ENCODE peak calls at places on chromosomes 13 and 19, in five cellular contexts. W, R, G, L and S are unnamed samples.

GRCh38 chr19:11738746-11739620 is at the start of gene ZNF823:
- DNase-seq in W (peak; percentile 100), R (peak; percentile 100), G (peak; percentile 98), L (peak; percentile 99), S (peak; percentile 97)

GRCh38 chr13:74423434-74423833 is 289.2 kb upstream of the KLF12 start:
- DNase-seq in W (no peak), R (no peak), G (no peak), L (no peak), S (no peak)

GRCh38 chr13:25958983-25959382 is 92.8 kb downstream of the SHISA2 start:
- DNase-seq in W (no peak), R (no peak), G (no peak), L (no peak), S (no peak)

GRCh38 chr13:30143671-30144400 is 163.5 kb downstream of the KATNAL1 start:
- DNase-seq in W (no peak), R (no peak), G (no peak), L (no peak), S (no peak)

GRCh38 chr19:3249408-3249807 is 24.9 kb downstream of the CELF5 start:
- DNase-seq in W (no peak), R (no peak), G (no peak), L (no peak), S (no peak)

GRCh38 chr19:31448221-31448657 is 99.0 kb upstream of the TSHZ3 start:
- DNase-seq in W (no peak), R (no peak), G (no peak), L (no peak), S (peak; percentile 53)

GRCh38 chr13:29562762-29563161 is 32.7 kb downstream of the SLC7A1 start:
- DNase-seq in W (no peak), R (no peak), G (no peak), L (no peak), S (no peak)

GRCh38 chr13:39895254-39895653 is 239.8 kb downstream of the COG6 start:
- DNase-seq in W (no peak), R (no peak), G (no peak), L (no peak), S (no peak)

GRCh38 chr19:29841559-29842367 is 30.0 kb downstream of the CCNE1 start:
- DNase-seq in W (no peak), R (no peak), G (no peak), L (no peak), S (no peak)

GRCh38 chr19:11091343-11092153 is 2.3 kb downstream of the LDLR start:
- DNase-seq in W (peak; percentile 78), R (no peak), G (peak; percentile 57), L (peak; percentile 28), S (peak; percentile 53)

GRCh38 chr13:93079294-93079693 is 147.3 kb upstream of the GPC6 start:
- DNase-seq in W (no peak), R (no peak), G (no peak), L (no peak), S (no peak)

GRCh38 chr13:32639502-32640105 is 53.4 kb downstream of the PDS5B start:
- DNase-seq in W (peak; percentile 72), R (no peak), G (peak; percentile 10), L (peak; percentile 38), S (no peak)

GRCh38 chr19:35483089-35483488 is 7.2 kb downstream of the KRTDAP start:
- DNase-seq in W (no peak), R (no peak), G (no peak), L (no peak), S (no peak)

GRCh38 chr13:27104606-27105005 is 67.0 kb downstream of the USP12 start:
- DNase-seq in W (no peak), R (no peak), G (no peak), L (no peak), S (no peak)

GRCh38 chr19:1266818-1267440 is 2.2 kb upstream of the CIRBP start:
- DNase-seq in W (peak; percentile 88), R (peak; percentile 84), G (no peak), L (peak; percentile 82), S (peak; percentile 86)

GRCh38 chr19:29881386-29881785 is 60.7 kb upstream of the URI1 start:
- DNase-seq in W (no peak), R (no peak), G (no peak), L (no peak), S (no peak)

GRCh38 chr19:3115411-3115810 is 20.4 kb upstream of the GNA15 start:
- DNase-seq in W (no peak), R (no peak), G (no peak), L (no peak), S (no peak)

GRCh38 chr13:48571121-48571901 is 38.4 kb upstream of the RCBTB2 start:
- DNase-seq in W (no peak), R (no peak), G (no peak), L (no peak), S (no peak)

GRCh38 chr13:66128201-66128600 is 1101.9 kb downstream of the PCDH9 start:
- DNase-seq in W (no peak), R (no peak), G (no peak), L (no peak), S (no peak)

GRCh38 chr13:42041684-42042035 is 6.8 kb upstream of the DGKH start:
- DNase-seq in W (peak; percentile 83), R (peak; percentile 59), G (peak; percentile 2), L (peak; percentile 61), S (peak; percentile 67)

GRCh38 chr19:14416743-14417214 is 2.4 kb downstream of the DDX39A start:
- DNase-seq in W (no peak), R (no peak), G (no peak), L (no peak), S (no peak)

GRCh38 chr13:95536629-95537241 is 15.8 kb upstream of the CLDN10 start:
- DNase-seq in W (no peak), R (no peak), G (no peak), L (no peak), S (no peak)

GRCh38 chr13:90968510-90968909 is 379.0 kb upstream of the MIR17HG start:
- DNase-seq in W (no peak), R (no peak), G (no peak), L (no peak), S (no peak)

GRCh38 chr13:74103196-74103595 is 31.0 kb downstream of the KLF12 start:
- DNase-seq in W (no peak), R (no peak), G (no peak), L (no peak), S (no peak)

GRCh38 chr19:50461066-50461875 is 15.0 kb upstream of the EMC10 start:
- DNase-seq in W (no peak), R (peak; percentile 59), G (no peak), L (peak; percentile 23), S (no peak)

GRCh38 chr19:42468273-42468796 is 25.6 kb upstream of the CXCL17 start:
- DNase-seq in W (no peak), R (no peak), G (no peak), L (no peak), S (no peak)

GRCh38 chr19:16001481-16002312 is 52.9 kb downstream of the OR10H4 start:
- DNase-seq in W (no peak), R (no peak), G (no peak), L (no peak), S (no peak)

GRCh38 chr13:63050287-63050686 is 1634.6 kb upstream of the PCDH20 start:
- DNase-seq in W (no peak), R (no peak), G (no peak), L (no peak), S (no peak)

GRCh38 chr19:51693246-51693645 is at the start of gene SPACA6:
- DNase-seq in W (no peak), R (peak; percentile 35), G (no peak), L (no peak), S (no peak)

GRCh38 chr19:9586764-9587163 is 2.5 kb upstream of the ZNF121 start:
- DNase-seq in W (no peak), R (peak; percentile 69), G (peak; percentile 2), L (peak; percentile 52), S (peak; percentile 57)

GRCh38 chr19:55581145-55581827 is 638 bp upstream of the ZNF579 start:
- DNase-seq in W (no peak), R (no peak), G (no peak), L (no peak), S (no peak)

GRCh38 chr13:32951580-32951979 is 64.6 kb upstream of the KL start:
- DNase-seq in W (no peak), R (no peak), G (no peak), L (no peak), S (no peak)

GRCh38 chr19:54533476-54533875 is 30.8 kb downstream of the LAIR2 start:
- DNase-seq in W (no peak), R (no peak), G (no peak), L (no peak), S (no peak)

GRCh38 chr13:98141938-98142426 is 912 bp upstream of the FARP1 start:
- DNase-seq in W (peak; percentile 66), R (peak; percentile 54), G (no peak), L (no peak), S (peak; percentile 58)
- H3K27me3 ChIP-seq in W (no peaks in the 10 kb centered on the region), R (no peaks in the 10 kb centered on the region), G (no peaks in the 10 kb centered on the region), L (no peaks in the 10 kb centered on the region), S (no peaks in the 10 kb centered on the region)

GRCh38 chr19:19027228-19027627 is 6.1 kb downstream of the SUGP2 start:
- DNase-seq in W (no peak), R (no peak), G (no peak), L (no peak), S (no peak)

GRCh38 chr19:19028526-19028925 is 4.8 kb downstream of the SUGP2 start:
- DNase-seq in W (no peak), R (no peak), G (no peak), L (no peak), S (no peak)

GRCh38 chr19:19021115-19021514 is 12.2 kb downstream of the SUGP2 start:
- DNase-seq in W (no peak), R (no peak), G (no peak), L (no peak), S (no peak)

GRCh38 chr19:19022380-19022961 is 10.8 kb downstream of the SUGP2 start:
- DNase-seq in W (no peak), R (no peak), G (no peak), L (no peak), S (no peak)

GRCh38 chr19:19026299-19026971 is 6.9 kb downstream of the SUGP2 start:
- DNase-seq in W (no peak), R (peak; percentile 89), G (no peak), L (peak; percentile 11), S (no peak)
- H3K27ac ChIP-seq in W (no peak overlapping the region), R (no peak overlapping the region), G (no peak overlapping the region), L (no peak overlapping the region), S (no peak overlapping the region)

DNA sequence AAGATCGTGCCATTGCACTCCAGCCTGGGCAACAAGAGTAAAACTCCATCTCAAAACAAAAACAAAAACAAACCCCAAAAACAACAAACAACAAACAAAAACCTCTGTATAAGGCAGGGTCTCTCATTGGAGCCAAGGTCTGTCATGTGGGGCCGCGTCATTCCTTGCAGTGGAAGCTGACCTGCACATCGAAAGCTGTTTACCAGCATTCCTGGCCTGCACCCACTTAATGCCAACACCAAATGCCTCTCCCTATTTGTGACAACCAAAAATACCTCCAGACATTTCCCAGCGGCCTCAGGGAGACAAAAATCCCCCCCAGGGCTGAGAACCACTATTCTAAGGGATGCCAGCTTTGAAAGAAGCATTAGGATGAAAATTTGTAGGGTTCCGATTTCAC is 1.2 kb downstream of the CPAMD8 start:
- DNase-seq in W (no peak), R (no peak), G (no peak), L (no peak), S (peak; percentile 65)
- H3K27me3 ChIP-seq in W (peaks cover 57% of the 10 kb centered on the region), R (no peaks in the 10 kb centered on the region), G (peaks cover 5% of the 10 kb centered on the region), L (peaks cover 31% of the 10 kb centered on the region), S (peaks cover 7% of the 10 kb centered on the region)

DNA sequence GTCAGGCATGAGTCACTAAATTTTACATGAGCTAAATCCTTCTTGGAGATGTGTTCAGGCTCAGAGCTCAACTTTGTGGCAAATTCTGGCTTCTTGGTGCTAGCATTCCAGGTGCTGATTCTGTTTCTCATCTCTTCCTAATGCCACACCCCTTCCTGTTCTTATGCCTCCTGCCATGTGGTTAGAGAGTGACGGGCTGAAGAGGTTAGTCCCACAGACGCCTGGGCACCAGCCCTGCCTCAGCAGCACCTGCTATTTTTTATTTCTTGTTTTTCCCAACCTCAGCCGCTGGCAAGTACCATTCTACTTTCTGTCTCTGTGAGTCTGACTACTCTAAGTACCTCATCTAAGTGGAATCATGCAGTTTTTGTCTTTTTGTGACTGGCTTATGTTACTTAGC is 329.5 kb downstream of the KCNRG start:
- DNase-seq in W (no peak), R (no peak), G (no peak), L (no peak), S (no peak)
- H3K27ac ChIP-seq in W (no peak overlapping the region), R (no peak overlapping the region), G (no peak overlapping the region), L (no peak overlapping the region), S (no peak overlapping the region)